ENCODE peak calls at places on chromosomes 6 and 20, in eight cellular contexts. U, P, I, V, F, A, B and E are unnamed samples. For H3K9me3, the result is how much of the 10 kb centered on the place peaks cover.

GRCh38 chr20:8796088-8796665 is 272.7 kb upstream of the PLCB4 start:
- DNase-seq in U (no peak), P (no peak), I (no peak), V (no peak), F (no peak), A (no peak), B (no peak), E (no peak)

GRCh38 chr6:155424201-155424600 is 31.4 kb downstream of the NOX3 start:
- DNase-seq in U (no peak), P (no peak), I (no peak), V (no peak), F (no peak), A (no peak), B (no peak), E (no peak)

GRCh38 chr6:63644668-63645326 is 9.2 kb downstream of the PHF3 start:
- DNase-seq in U (no peak), P (peak), I (no peak), V (no peak), F (peak), A (no peak), B (no peak), E (peak)

GRCh38 chr6:44234101-44235090 is 11.0 kb downstream of the SLC29A1 start:
- DNase-seq in U (peak), P (peak), I (peak), V (no peak), F (peak), A (peak), B (peak), E (peak)

GRCh38 chr6:161010418-161010817 is 18.8 kb downstream of the MAP3K4 start:
- DNase-seq in U (no peak), P (no peak), I (no peak), V (no peak), F (peak), A (no peak), B (no peak), E (no peak)

GRCh38 chr6:134065706-134066105 is 13.3 kb upstream of the SLC2A12 start:
- DNase-seq in U (no peak), P (no peak), I (no peak), V (peak), F (no peak), A (no peak), B (no peak), E (no peak)

GRCh38 chr6:152598858-152599537 is 38.2 kb downstream of the SYNE1 start:
- DNase-seq in U (no peak), P (no peak), I (no peak), V (no peak), F (no peak), A (no peak), B (no peak), E (peak)

GRCh38 chr6:85068221-85068620 is 303.8 kb upstream of the TBX18 start:
- DNase-seq in U (no peak), P (no peak), I (no peak), V (no peak), F (no peak), A (no peak), B (no peak), E (no peak)

GRCh38 chr20:40568200-40568599 is 120.8 kb downstream of the MAFB start:
- DNase-seq in U (no peak), P (no peak), I (no peak), V (no peak), F (peak), A (no peak), B (no peak), E (no peak)

GRCh38 chr6:81875776-81876293 is 123.4 kb upstream of the TENT5A start:
- DNase-seq in U (no peak), P (no peak), I (no peak), V (no peak), F (no peak), A (no peak), B (no peak), E (no peak)

GRCh38 chr6:26195924-26196845 is 109.0 kb downstream of the HFE start:
- DNase-seq in U (no peak), P (no peak), I (no peak), V (peak), F (peak), A (no peak), B (no peak), E (peak)

GRCh38 chr20:52948491-52948890 is 23.7 kb upstream of the TSHZ2 start:
- DNase-seq in U (no peak), P (no peak), I (no peak), V (no peak), F (no peak), A (no peak), B (no peak), E (no peak)

GRCh38 chr6:115770851-115771250 is 289.8 kb downstream of the FRK start:
- DNase-seq in U (no peak), P (no peak), I (no peak), V (no peak), F (no peak), A (peak), B (no peak), E (no peak)

GRCh38 chr20:58870293-58871014 is 17.9 kb downstream of the GNAS start:
- DNase-seq in U (peak), P (peak), I (peak), V (peak), F (peak), A (peak), B (peak), E (peak)

GRCh38 chr6:159729598-159729997 is 2.3 kb downstream of the WTAP start:
- DNase-seq in U (no peak), P (no peak), I (no peak), V (no peak), F (peak), A (no peak), B (no peak), E (no peak)

GRCh38 chr20:5658897-5659296 is 91.3 kb upstream of the SHLD1 start:
- DNase-seq in U (peak), P (peak), I (no peak), V (peak), F (peak), A (no peak), B (peak), E (peak)

GRCh38 chr6:35948725-35949124 is 27.8 kb upstream of the SRPK1 start:
- DNase-seq in U (no peak), P (no peak), I (no peak), V (no peak), F (no peak), A (no peak), B (no peak), E (no peak)

GRCh38 chr6:90435207-90435899 is 138.7 kb upstream of the BACH2 start:
- DNase-seq in U (no peak), P (no peak), I (no peak), V (no peak), F (no peak), A (no peak), B (no peak), E (no peak)

GRCh38 chr6:90432408-90432775 is 135.7 kb upstream of the BACH2 start:
- DNase-seq in U (no peak), P (no peak), I (no peak), V (no peak), F (no peak), A (no peak), B (no peak), E (no peak)

GRCh38 chr6:90436403-90436802 is 139.8 kb upstream of the BACH2 start:
- DNase-seq in U (no peak), P (no peak), I (no peak), V (no peak), F (peak), A (no peak), B (no peak), E (no peak)

GRCh38 chr6:90432937-90433336 is 136.3 kb upstream of the BACH2 start:
- DNase-seq in U (no peak), P (no peak), I (no peak), V (no peak), F (no peak), A (no peak), B (no peak), E (no peak)

GRCh38 chr6:90434096-90434495 is 137.5 kb upstream of the BACH2 start:
- DNase-seq in U (no peak), P (no peak), I (no peak), V (no peak), F (no peak), A (no peak), B (no peak), E (no peak)
- H3K9me3 ChIP-seq in U (under half), P (under half), I (under half), V (under half), F (under half), A (under half), B (under half), E (under half)

GRCh38 chr20:25507385-25508082 is 77.8 kb downstream of the NINL start:
- DNase-seq in U (no peak), P (no peak), I (no peak), V (no peak), F (no peak), A (no peak), B (no peak), E (no peak)
- H3K27ac ChIP-seq in U (no peak), P (no peak), I (no peak), V (no peak), F (no peak), A (no peak), B (no peak), E (peak)

GRCh38 chr20:3128585-3128984 is 31.1 kb downstream of the FASTKD5 start:
- DNase-seq in U (no peak), P (no peak), I (no peak), V (no peak), F (no peak), A (no peak), B (no peak), E (no peak)
- H3K9me3 ChIP-seq in U (under half), P (under half), I (under half), V (under half), F (under half), A (under half), B (under half), E (under half)

GRCh38 chr20:49583669-49584417 is 15.9 kb upstream of the PTGIS start:
- DNase-seq in U (peak), P (peak), I (no peak), V (no peak), F (peak), A (peak), B (peak), E (peak)
- H3K27ac ChIP-seq in U (peak), P (peak), I (peak), V (no peak), F (no peak), A (peak), B (peak), E (no peak)

GRCh38 chr6:140627002-140627401 is 1252.6 kb upstream of the CITED2 start:
- DNase-seq in U (no peak), P (no peak), I (no peak), V (no peak), F (no peak), A (no peak), B (no peak), E (no peak)

GRCh38 chr6:140623498-140623897 is 1249.0 kb upstream of the CITED2 start:
- DNase-seq in U (no peak), P (no peak), I (no peak), V (no peak), F (peak), A (no peak), B (no peak), E (no peak)
- H3K9me3 ChIP-seq in U (under half), P (under half), I (under half), V (under half), F (under half), A (under half), B (under half), E (under half)

GRCh38 chr6:56357616-56358373 is 110.4 kb upstream of the COL21A1 start:
- DNase-seq in U (no peak), P (no peak), I (no peak), V (no peak), F (peak), A (no peak), B (no peak), E (no peak)
- H3K27ac ChIP-seq in U (no peak), P (no peak), I (no peak), V (no peak), F (peak), A (no peak), B (no peak), E (no peak)

DNA sequence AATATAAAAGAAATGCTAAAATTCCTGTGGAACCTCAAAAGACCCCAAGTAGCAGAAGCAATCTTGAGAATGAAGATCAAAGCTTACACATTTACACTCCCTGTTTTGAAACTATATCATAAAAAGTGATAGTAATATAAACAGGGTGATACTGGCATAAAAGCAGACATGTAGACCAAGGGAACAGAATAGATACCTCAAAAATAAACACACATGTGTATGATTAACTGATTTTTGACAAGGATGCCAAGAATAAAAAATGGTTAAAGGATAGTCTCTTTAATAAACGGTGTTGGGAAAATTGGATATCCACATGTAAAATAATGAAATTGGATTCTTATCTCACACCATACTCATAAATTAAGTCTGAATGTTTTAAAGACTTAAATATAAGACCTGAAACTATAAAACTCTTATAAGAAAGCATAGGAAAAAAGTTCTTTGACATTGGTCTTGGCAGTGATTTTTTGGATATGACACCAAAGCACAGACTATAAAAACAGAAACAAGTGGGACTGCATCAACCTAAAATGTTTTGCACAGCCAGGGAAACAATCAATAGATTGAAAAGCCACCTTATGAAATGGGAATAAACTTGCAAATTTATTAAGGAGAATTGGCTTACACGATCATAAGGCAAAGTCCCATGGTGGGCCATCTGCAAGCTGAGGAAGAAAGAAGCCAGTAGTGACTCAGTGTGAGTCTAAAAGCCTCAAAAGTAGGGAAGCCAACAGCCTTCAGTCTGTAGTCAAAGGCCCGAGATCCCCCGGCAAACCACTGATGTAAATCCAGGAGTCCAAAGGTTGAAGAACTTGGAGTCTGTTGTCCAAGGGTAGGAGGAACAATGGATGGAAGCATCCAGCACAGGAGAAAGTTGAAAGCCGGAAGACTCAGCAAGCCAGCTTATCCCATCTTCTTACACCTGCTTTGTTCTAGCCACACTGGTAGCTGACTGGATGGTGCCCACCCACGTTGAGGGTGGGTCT is 144.3 kb downstream of the MEI4 start:
- DNase-seq in U (no peak), P (no peak), I (no peak), V (no peak), F (no peak), A (no peak), B (no peak), E (no peak)
- H3K9me3 ChIP-seq in U (under half), P (under half), I (under half), V (under half), F (under half), A (under half), B (under half), E (under half)

DNA sequence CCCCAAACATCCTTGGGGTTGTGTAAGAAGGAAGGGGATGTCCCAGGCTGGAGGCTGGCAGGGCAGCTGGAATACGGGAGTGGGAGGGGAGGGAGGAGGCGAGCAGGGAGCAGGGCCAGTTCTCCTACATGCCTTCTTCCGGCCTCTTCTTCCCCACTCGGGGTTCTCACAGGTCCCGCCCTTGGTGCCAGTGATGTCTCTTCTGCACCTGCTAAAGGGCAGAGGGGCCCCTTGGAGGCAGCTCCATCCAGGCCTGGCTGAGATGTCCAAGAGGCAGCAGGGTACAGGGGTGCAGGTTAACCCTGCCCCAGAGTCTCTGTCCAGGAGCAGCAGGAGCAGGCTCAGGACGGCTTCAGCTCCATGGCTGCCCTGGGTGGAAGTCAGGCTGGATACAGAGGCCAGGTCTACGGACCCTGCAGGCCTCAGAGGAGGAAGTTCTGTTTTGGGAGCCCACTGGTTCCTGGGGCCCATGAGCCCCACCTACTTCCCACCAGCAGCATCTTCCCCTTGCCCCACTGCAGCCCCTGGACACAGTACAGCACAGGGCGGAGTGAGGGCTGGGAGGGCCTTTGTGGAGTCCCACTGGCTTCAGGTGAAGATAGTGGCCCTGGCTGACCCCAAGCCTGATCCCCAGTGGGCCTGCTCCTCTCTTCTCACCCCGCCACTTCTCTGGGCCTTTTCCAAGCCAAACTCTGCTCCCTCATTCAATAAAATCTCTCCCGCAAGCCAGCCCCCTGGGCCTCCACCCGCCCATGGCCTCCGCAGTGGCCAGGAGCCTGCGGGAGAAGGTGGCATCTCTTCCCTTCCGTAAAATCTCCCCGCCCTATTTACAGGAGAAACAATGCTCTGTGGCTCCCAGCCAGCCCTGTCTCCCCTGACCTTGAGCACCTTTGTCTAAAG is 60.4 kb downstream of the YTHDF1 start:
- DNase-seq in U (no peak), P (no peak), I (no peak), V (no peak), F (no peak), A (no peak), B (peak), E (no peak)
- H3K27ac ChIP-seq in U (no peak), P (no peak), I (no peak), V (no peak), F (no peak), A (no peak), B (no peak), E (no peak)

GRCh38 chr20:17612975-17613327 is 43.1 kb downstream of the DSTN start:
- DNase-seq in U (no peak), P (no peak), I (peak), V (no peak), F (no peak), A (no peak), B (no peak), E (no peak)

GRCh38 chr20:17613328-17614175 is 43.7 kb downstream of the DSTN start:
- DNase-seq in U (no peak), P (no peak), I (peak), V (no peak), F (no peak), A (peak), B (no peak), E (peak)

GRCh38 chr20:17615645-17616479 is 46.0 kb downstream of the DSTN start:
- DNase-seq in U (no peak), P (no peak), I (peak), V (no peak), F (no peak), A (peak), B (no peak), E (no peak)

GRCh38 chr20:17614812-17615644 is 45.2 kb downstream of the DSTN start:
- DNase-seq in U (no peak), P (no peak), I (peak), V (no peak), F (no peak), A (no peak), B (no peak), E (no peak)

GRCh38 chr20:17614176-17614811 is 44.4 kb downstream of the DSTN start:
- DNase-seq in U (peak), P (no peak), I (peak), V (no peak), F (no peak), A (peak), B (peak), E (no peak)
- H3K9me3 ChIP-seq in U (under half), P (under half), I (under half), V (under half), F (under half), A (under half), B (under half), E (under half)

DNA sequence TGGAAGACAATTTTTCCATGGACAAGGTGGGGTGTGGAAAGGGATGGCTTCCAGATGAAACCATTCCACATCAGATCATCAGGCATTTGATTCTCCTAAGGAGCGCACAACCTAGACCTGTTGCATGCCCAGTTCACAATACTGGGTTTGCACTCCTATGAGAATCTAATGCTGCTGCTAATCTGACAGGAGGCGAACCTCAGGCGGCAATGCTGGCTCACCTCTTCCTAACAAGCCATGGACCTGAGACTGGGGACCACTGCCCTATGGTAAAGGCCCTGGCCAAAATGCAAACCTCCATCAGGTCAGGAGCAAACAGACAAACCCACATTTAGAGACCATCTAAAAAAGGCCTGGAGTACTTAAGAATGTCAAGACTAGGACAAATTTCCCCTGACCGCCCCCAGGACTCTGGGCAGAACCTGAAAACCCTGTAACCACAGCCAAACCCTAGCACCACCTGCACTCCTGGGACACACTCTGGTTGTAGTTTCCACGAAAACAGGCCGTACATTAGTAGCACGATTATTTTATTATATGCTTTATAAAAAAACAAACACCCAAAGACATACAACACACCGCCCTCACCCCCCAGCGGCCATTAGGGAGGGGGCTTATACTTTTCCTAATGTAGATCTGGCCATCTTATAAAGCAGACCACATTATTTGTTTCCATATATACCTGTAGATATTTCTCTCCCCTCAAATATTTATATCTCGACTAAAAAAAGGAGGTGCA is 27.3 kb downstream of the SNX5 start:
- DNase-seq in U (no peak), P (no peak), I (no peak), V (no peak), F (no peak), A (no peak), B (no peak), E (no peak)
- H3K27ac ChIP-seq in U (no peak), P (no peak), I (no peak), V (no peak), F (no peak), A (no peak), B (no peak), E (no peak)